ENCODE peak calls at places on chromosomes 12 and 14, in five cellular contexts. One of them, this sample, is unnamed.
A peak's percentile ranks its signal among the peaks of the same experiment; 100 is the strongest.

GRCh38 chr12:117069926-117070900 is 29.0 kb downstream of the TESC start:
- DNase-seq in IMR-90: no peak
- DNase-seq in HT1080: no peak
- DNase-seq in right lobe of liver: no peak
- DNase-seq in LoVo: no peak
- DNase-seq in this sample: peak; percentile 53

GRCh38 chr14:54329082-54329695 is 67.6 kb upstream of the CDKN3 start:
- DNase-seq in IMR-90: peak; percentile 61
- DNase-seq in LoVo: peak; percentile 78
- DNase-seq in HT1080: peak; percentile 70
- DNase-seq in right lobe of liver: peak; percentile 34
- DNase-seq in this sample: no peak

GRCh38 chr14:103552811-103553210 is 9.6 kb downstream of the BAG5 start:
- DNase-seq in HT1080: no peak
- DNase-seq in LoVo: no peak
- DNase-seq in IMR-90: no peak
- DNase-seq in right lobe of liver: no peak
- DNase-seq in this sample: peak; percentile 21

GRCh38 chr14:23089498-23090253 is 5.3 kb downstream of the ACIN1 start:
- DNase-seq in LoVo: no peak
- DNase-seq in HT1080: no peak
- DNase-seq in IMR-90: no peak
- DNase-seq in right lobe of liver: no peak
- DNase-seq in this sample: no peak

GRCh38 chr12:64746663-64747062 is 12.5 kb downstream of the GNS start:
- DNase-seq in right lobe of liver: no peak
- DNase-seq in HT1080: peak; percentile 79
- DNase-seq in LoVo: no peak
- DNase-seq in IMR-90: peak; percentile 52
- DNase-seq in this sample: no peak

GRCh38 chr12:58764100-58764953 is 156.0 kb downstream of the LRIG3 start:
- DNase-seq in IMR-90: peak; percentile 46
- DNase-seq in right lobe of liver: no peak
- DNase-seq in HT1080: no peak
- DNase-seq in LoVo: no peak
- DNase-seq in this sample: no peak

GRCh38 chr12:58189030-58189429 is 247.7 kb downstream of the ATP23 start:
- DNase-seq in right lobe of liver: no peak
- DNase-seq in LoVo: no peak
- DNase-seq in HT1080: no peak
- DNase-seq in IMR-90: no peak
- DNase-seq in this sample: no peak

GRCh38 chr12:119665164-119665929 is 2.6 kb upstream of the PRKAB1 start:
- DNase-seq in IMR-90: no peak
- DNase-seq in HT1080: no peak
- DNase-seq in right lobe of liver: no peak
- DNase-seq in LoVo: no peak
- DNase-seq in this sample: no peak

GRCh38 chr12:120368789-120369475 is at the start of gene MSI1:
- DNase-seq in IMR-90: no peak
- DNase-seq in HT1080: no peak
- DNase-seq in LoVo: no peak
- DNase-seq in right lobe of liver: no peak
- DNase-seq in this sample: no peak

This sample was measured in lower lobe of right lung.